ENCODE peak calls at places on chromosomes 16 and 17, in six cellular contexts. I is choroid plexus epithelial cell; A is non-pigmented ciliary epithelial cell; J is T follicular helper cell; V is stimulated activated CD8-positive, alpha-beta memory T cell treated with anti-CD3 and anti-CD28 coated beads, Interleukin-2, amount 100 ng/mL, for 48 hours; W is GM12892. G is an unnamed sample.

GRCh38 chr17:69434164-69434579 is 19.7 kb downstream of the MAP2K6 start:
- DNase-seq in I (peak), A (no peak), J (no peak), V (no peak), W (no peak), G (no peak)

GRCh38 chr17:79810138-79811027 is 13.5 kb upstream of the CBX8 start:
- DNase-seq in I (peak), A (peak), J (peak), V (peak), W (peak), G (no peak)

GRCh38 chr16:72400257-72401078 is 228.5 kb upstream of the PMFBP1 start:
- DNase-seq in I (peak), A (peak), J (no peak), V (no peak), W (peak), G (peak)

GRCh38 chr16:85420501-85421337 is 192.4 kb upstream of the GSE1 start:
- DNase-seq in I (peak), A (no peak), J (peak), V (peak), W (peak), G (no peak)

GRCh38 chr17:2500446-2500845 is 11.2 kb downstream of the METTL16 start:
- DNase-seq in I (no peak), A (no peak), J (no peak), V (no peak), W (no peak), G (no peak)

GRCh38 chr17:49703557-49704277 is 4.0 kb downstream of the SLC35B1 start:
- DNase-seq in I (peak), A (no peak), J (no peak), V (no peak), W (no peak), G (no peak)

GRCh38 chr17:17179371-17179827 is 26.7 kb downstream of the PLD6 start:
- DNase-seq in I (no peak), A (no peak), J (no peak), V (no peak), W (peak), G (no peak)

GRCh38 chr16:59605706-59606105 is 871.6 kb upstream of the GOT2 start:
- DNase-seq in I (no peak), A (no peak), J (no peak), V (no peak), W (no peak), G (no peak)

GRCh38 chr16:9333515-9333914 is 242.1 kb downstream of the HAPSTR1 start:
- DNase-seq in I (no peak), A (no peak), J (no peak), V (no peak), W (no peak), G (no peak)

GRCh38 chr16:89720520-89720858 is 209 bp downstream of the VPS9D1 start:
- DNase-seq in I (peak), A (no peak), J (no peak), V (no peak), W (no peak), G (no peak)

GRCh38 chr16:67967183-67967955 is 1.1 kb downstream of the SLC12A4 start:
- DNase-seq in I (peak), A (no peak), J (no peak), V (no peak), W (no peak), G (no peak)

GRCh38 chr17:57211010-57211411 is 45.3 kb upstream of the MSI2 start:
- DNase-seq in I (no peak), A (no peak), J (no peak), V (no peak), W (no peak), G (no peak)

GRCh38 chr17:27550974-27551505 is 79.9 kb upstream of the LGALS9 start:
- DNase-seq in I (no peak), A (no peak), J (no peak), V (no peak), W (no peak), G (no peak)

GRCh38 chr16:84059946-84060901 is 17.6 kb upstream of the SLC38A8 start:
- DNase-seq in I (no peak), A (no peak), J (no peak), V (no peak), W (no peak), G (no peak)

GRCh38 chr16:79261461-79261860 is 339.1 kb downstream of the MAF start:
- DNase-seq in I (no peak), A (no peak), J (peak), V (no peak), W (no peak), G (no peak)

GRCh38 chr17:38867179-38867994 is 2.5 kb upstream of the LASP1 start:
- DNase-seq in I (peak), A (no peak), J (peak), V (peak), W (no peak), G (no peak)

GRCh38 chr16:13332713-13333255 is 431.4 kb downstream of the SHISA9 start:
- DNase-seq in I (no peak), A (no peak), J (no peak), V (no peak), W (no peak), G (no peak)

GRCh38 chr16:86846136-86846535 is 267.8 kb downstream of the FOXL1 start:
- DNase-seq in I (peak), A (no peak), J (no peak), V (no peak), W (no peak), G (no peak)

GRCh38 chr16:75506567-75506966 is 11.3 kb upstream of the CHST6 start:
- DNase-seq in I (peak), A (peak), J (no peak), V (no peak), W (no peak), G (no peak)

GRCh38 chr17:48439875-48440505 is 10.0 kb upstream of the SKAP1 start:
- DNase-seq in I (peak), A (no peak), J (peak), V (no peak), W (no peak), G (no peak)

GRCh38 chr17:64315032-64315490 is 52.0 kb upstream of the TEX2 start:
- DNase-seq in I (no peak), A (no peak), J (no peak), V (no peak), W (no peak), G (no peak)

GRCh38 chr17:81311954-81312353 is 16.8 kb upstream of the SLC38A10 start:
- DNase-seq in I (no peak), A (no peak), J (no peak), V (no peak), W (no peak), G (no peak)

GRCh38 chr16:86975445-86975844 is 341.7 kb downstream of the C16orf95 start:
- DNase-seq in I (peak), A (peak), J (no peak), V (no peak), W (no peak), G (peak)

GRCh38 chr17:51650202-51650601 is 389.9 kb downstream of the UTP18 start:
- DNase-seq in I (no peak), A (no peak), J (no peak), V (no peak), W (no peak), G (no peak)

GRCh38 chr16:53080345-53081031 is 25.7 kb downstream of the CHD9 start:
- DNase-seq in I (peak), A (peak), J (no peak), V (no peak), W (no peak), G (no peak)

GRCh38 chr16:23871924-23872323 is 36.1 kb downstream of the PRKCB start:
- DNase-seq in I (no peak), A (no peak), J (no peak), V (no peak), W (no peak), G (no peak)

G was measured in glomerular endothelial cell.